ENCODE peak calls at places on chromosomes 6 and 20, in six cellular contexts. O is AG08396; A is fibroblast of the aortic adventitia; W is stimulated activated CD4-positive, alpha-beta T cell treated with anti-CD3 and anti-CD28 coated beads, Interleukin-4, amount 100 ng/mL, for 1 hour; E is mesothelial cell of epicardium; I is AG08395. B is an unnamed sample.

GRCh38 chr6:74458536-74458935 is 747.3 kb downstream of the COL12A1 start:
- DNase-seq in O (no peak), A (no peak), W (no peak), E (no peak), I (no peak), B (no peak)

GRCh38 chr6:17305219-17306001 is 24.2 kb downstream of the RBM24 start:
- DNase-seq in O (peak; percentile 38), A (peak; percentile 56), W (no peak), E (no peak), I (peak; percentile 39), B (no peak)

GRCh38 chr20:44324343-44324742 is 12.5 kb upstream of the R3HDML start:
- DNase-seq in O (no peak), A (no peak), W (no peak), E (no peak), I (no peak), B (no peak)

GRCh38 chr6:8215631-8216030 is 113.3 kb upstream of the EEF1E1 start:
- DNase-seq in O (peak; percentile 31), A (peak; percentile 47), W (no peak), E (no peak), I (peak; percentile 29), B (no peak)

GRCh38 chr20:63775096-63775978 is 35.8 kb downstream of the SLC2A4RG start:
- DNase-seq in O (peak; percentile 77), A (peak; percentile 34), W (peak; percentile 40), E (peak; percentile 92), I (peak; percentile 45), B (no peak)

GRCh38 chr6:1621328-1621701 is 11.6 kb downstream of the FOXC1 start:
- DNase-seq in O (no peak), A (no peak), W (no peak), E (no peak), I (no peak), B (no peak)

GRCh38 chr6:157912326-157912725 is 69.3 kb upstream of the SYNJ2 start:
- DNase-seq in O (peak; percentile 77), A (peak; percentile 89), W (no peak), E (no peak), I (peak; percentile 87), B (no peak)

GRCh38 chr6:22053385-22053997 is 243.3 kb downstream of the PRL start:
- DNase-seq in O (no peak), A (no peak), W (no peak), E (no peak), I (no peak), B (no peak)

GRCh38 chr6:91435630-91436029 is 848.8 kb upstream of the MAP3K7 start:
- DNase-seq in O (no peak), A (no peak), W (no peak), E (no peak), I (no peak), B (no peak)

GRCh38 chr6:89388846-89389245 is 23.2 kb downstream of the RRAGD start:
- DNase-seq in O (no peak), A (no peak), W (no peak), E (no peak), I (no peak), B (no peak)

GRCh38 chr6:56757585-56757984 is 114.9 kb upstream of the DST start:
- DNase-seq in O (no peak), A (peak; percentile 76), W (no peak), E (no peak), I (no peak), B (no peak)

GRCh38 chr6:43901330-43902230 is 131.6 kb downstream of the VEGFA start:
- DNase-seq in O (no peak), A (no peak), W (no peak), E (no peak), I (no peak), B (no peak)

GRCh38 chr6:13725570-13725969 is 13.9 kb upstream of the RANBP9 start:
- DNase-seq in O (no peak), A (peak; percentile 42), W (no peak), E (no peak), I (no peak), B (no peak)